ENCODE peak calls at places on chromosomes 4 and X, in nine cellular contexts. Y, E, L, I, S, A, U, V and O are unnamed samples. For H3K9me3 and H3K27me3, the result is how much of the 10 kb centered on the place peaks cover.

GRCh38 chr4:23718435-23718834 is 171.4 kb downstream of the PPARGC1A start:
- DNase-seq in I (no peak), V (no peak), Y (no peak), S (no peak), L (no peak), A (no peak), U (no peak), E (no peak), O (no peak)

GRCh38 chr4:107893171-107894137 is 37.9 kb upstream of the CYP2U1 start:
- DNase-seq in V (no peak), L (no peak), I (peak), S (no peak), U (no peak), E (no peak), A (no peak), Y (peak), O (no peak)

GRCh38 chr4:68152411-68152810 is 22.7 kb upstream of the TMPRSS11F start:
- DNase-seq in Y (peak), L (no peak), S (no peak), U (no peak), I (no peak), A (no peak), E (no peak), V (no peak), O (no peak)

GRCh38 chrX:136816970-136817369 is 36.2 kb upstream of the ARHGEF6 start:
- DNase-seq in U (no peak), I (peak), V (peak), L (no peak), S (peak), E (no peak), Y (no peak), A (no peak), O (no peak)

GRCh38 chr4:108081251-108081650 is 87.5 kb downstream of the LEF1 start:
- DNase-seq in Y (no peak), A (no peak), U (no peak), V (no peak), I (no peak), L (no peak), S (no peak), E (no peak), O (no peak)

GRCh38 chr4:177163532-177163931 is 146.1 kb upstream of the NEIL3 start:
- DNase-seq in U (no peak), Y (peak), E (no peak), S (no peak), A (no peak), I (no peak), L (no peak), V (no peak), O (no peak)

GRCh38 chr4:113882668-113883067 is 96.8 kb downstream of the ARSJ start:
- DNase-seq in L (no peak), I (peak), V (no peak), E (no peak), A (no peak), U (no peak), Y (no peak), S (peak), O (no peak)

GRCh38 chr4:96519291-96519690 is 679.4 kb downstream of the PDHA2 start:
- DNase-seq in L (no peak), S (no peak), E (no peak), V (no peak), U (no peak), I (no peak), A (no peak), Y (no peak), O (no peak)

GRCh38 chrX:69082753-69083150 is 82.5 kb downstream of the PJA1 start:
- DNase-seq in L (no peak), A (no peak), Y (no peak), E (no peak), S (no peak), I (no peak), U (no peak), V (no peak), O (no peak)

GRCh38 chrX:106039920-106040319 is 1.4 kb upstream of the SERPINA7 start:
- DNase-seq in S (peak), U (no peak), V (no peak), E (no peak), L (no peak), Y (peak), I (no peak), A (no peak), O (no peak)

GRCh38 chrX:14923761-14924160 is 50.5 kb downstream of the MOSPD2 start:
- DNase-seq in I (no peak), S (no peak), U (no peak), V (no peak), Y (peak), L (no peak), E (no peak), A (no peak), O (no peak)

GRCh38 chr4:150297861-150298474 is 219.7 kb downstream of the DCLK2 start:
- DNase-seq in I (peak), L (no peak), U (peak), S (peak), A (no peak), E (peak), Y (peak), V (no peak), O (no peak)

GRCh38 chrX:134469481-134469880 is 9.5 kb downstream of the HPRT1 start:
- DNase-seq in Y (peak), I (peak), S (peak), E (no peak), L (no peak), A (no peak), U (no peak), V (no peak), O (no peak)

GRCh38 chr4:73780834-73781233 is 40.5 kb downstream of the CXCL8 start:
- DNase-seq in E (no peak), I (no peak), S (no peak), L (no peak), U (no peak), A (no peak), Y (no peak), V (no peak), O (no peak)

GRCh38 chrX:16559206-16559619 is 90.7 kb upstream of the S100G start:
- DNase-seq in V (no peak), S (peak), L (no peak), A (no peak), Y (no peak), E (no peak), U (no peak), I (peak), O (no peak)

GRCh38 chrX:49186125-49187027 is at the start of gene PRICKLE3:
- DNase-seq in V (no peak), L (peak), E (no peak), A (peak), S (peak), Y (peak), U (peak), I (peak), O (no peak)

GRCh38 chrX:136529795-136530194 is 2.2 kb upstream of the VGLL1 start:
- DNase-seq in U (no peak), I (no peak), L (no peak), Y (no peak), E (no peak), S (no peak), A (no peak), V (no peak), O (no peak)

GRCh38 chrX:43949669-43950068 is 23.5 kb downstream of the NDP start:
- DNase-seq in E (no peak), Y (no peak), A (peak), S (peak), V (no peak), U (no peak), L (peak), I (no peak), O (no peak)

GRCh38 chrX:40950546-40950945 is 134.7 kb upstream of the USP9X start:
- DNase-seq in A (no peak), E (no peak), I (no peak), S (no peak), L (no peak), U (no peak), V (no peak), Y (no peak), O (no peak)

GRCh38 chr4:79831701-79832514 is 241.1 kb downstream of the ANTXR2 start:
- DNase-seq in V (no peak), L (no peak), E (no peak), U (no peak), S (no peak), A (no peak), Y (no peak), I (no peak), O (no peak)

GRCh38 chr4:83255584-83255983 is 29.0 kb downstream of the COQ2 start:
- DNase-seq in I (peak), Y (no peak), E (no peak), L (no peak), S (peak), V (peak), A (no peak), U (no peak), O (no peak)

GRCh38 chr4:1285790-1286553 is 3.7 kb upstream of the MAEA start:
- DNase-seq in E (no peak), A (no peak), Y (no peak), S (no peak), L (no peak), U (no peak), V (no peak), I (peak), O (no peak)

GRCh38 chrX:115013705-115014104 is 3.7 kb downstream of the IL13RA2 start:
- DNase-seq in U (no peak), A (no peak), S (peak), E (no peak), L (no peak), I (peak), Y (peak), V (no peak), O (no peak)

DNA sequence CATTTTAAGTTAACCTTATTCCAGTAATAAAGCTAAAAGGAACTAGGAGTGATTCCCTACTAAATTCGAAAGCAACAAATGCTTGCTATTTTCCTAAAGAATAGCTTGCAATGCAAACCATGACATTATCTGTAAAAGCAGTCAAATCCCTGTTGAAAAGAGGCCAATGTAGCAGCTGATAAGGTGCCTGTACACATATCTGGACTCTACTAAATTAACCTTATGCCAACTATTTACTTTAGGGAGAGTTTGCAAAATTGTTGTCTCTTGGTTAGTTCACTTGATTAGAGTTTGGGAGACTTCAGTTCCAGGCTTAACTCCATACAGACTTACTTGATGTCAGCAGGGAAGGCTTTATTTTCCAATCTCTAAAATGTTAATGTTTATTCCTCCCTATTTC is 6.0 kb downstream of the IL13RA2 start:
- DNase-seq in I (no peak), U (no peak), V (no peak), A (no peak), S (no peak), E (no peak), Y (no peak), L (no peak), O (no peak)
- H3K9me3 ChIP-seq in I (under half), U (under half), V (under half), A (under half), S (under half), E (under half), Y (under half), L (under half), O (under half)

DNA sequence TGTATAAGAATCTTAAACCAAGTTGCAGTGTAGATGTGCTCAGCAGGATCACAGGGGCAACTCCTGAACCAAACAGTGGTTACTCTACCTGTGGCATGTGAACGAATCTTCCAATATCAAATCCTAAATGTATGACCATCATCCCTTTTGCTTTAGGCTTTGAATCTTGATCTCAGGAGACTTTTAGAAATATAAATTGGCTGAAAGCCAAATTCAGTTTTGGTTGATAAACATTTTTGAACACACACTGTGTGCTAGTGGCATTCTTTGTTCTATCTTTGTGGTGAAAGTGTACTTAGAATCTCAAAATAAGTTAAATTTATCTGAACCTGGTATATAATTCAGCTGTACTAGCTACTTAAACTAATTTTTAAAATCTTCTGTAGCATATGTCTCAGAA is 4.6 kb upstream of the ARHGAP6 start:
- DNase-seq in V (no peak), U (no peak), E (no peak), L (no peak), A (no peak), I (no peak), Y (no peak), S (no peak), O (no peak)
- H3K27me3 ChIP-seq in V (under half), U (under half), E (under half), L (under half), A (under half), I (under half), Y (under half), S (under half), O (under half)

GRCh38 chrX:154525606-154526490 is 9.8 kb upstream of the FAM3A start:
- DNase-seq in U (peak), L (no peak), A (no peak), V (no peak), I (no peak), S (no peak), Y (no peak), E (no peak), O (no peak)

GRCh38 chrX:154530286-154530685 is 14.3 kb upstream of the FAM3A start:
- DNase-seq in Y (no peak), A (no peak), S (no peak), L (no peak), U (no peak), E (no peak), I (no peak), V (no peak), O (no peak)

GRCh38 chrX:154531626-154532025 is 15.0 kb downstream of the G6PD start:
- DNase-seq in S (peak), I (peak), L (no peak), U (no peak), E (no peak), A (no peak), V (no peak), Y (no peak), O (no peak)

GRCh38 chrX:154529206-154529612 is 13.2 kb upstream of the FAM3A start:
- DNase-seq in L (no peak), S (no peak), U (no peak), A (no peak), V (no peak), Y (no peak), E (no peak), I (peak), O (no peak)

DNA sequence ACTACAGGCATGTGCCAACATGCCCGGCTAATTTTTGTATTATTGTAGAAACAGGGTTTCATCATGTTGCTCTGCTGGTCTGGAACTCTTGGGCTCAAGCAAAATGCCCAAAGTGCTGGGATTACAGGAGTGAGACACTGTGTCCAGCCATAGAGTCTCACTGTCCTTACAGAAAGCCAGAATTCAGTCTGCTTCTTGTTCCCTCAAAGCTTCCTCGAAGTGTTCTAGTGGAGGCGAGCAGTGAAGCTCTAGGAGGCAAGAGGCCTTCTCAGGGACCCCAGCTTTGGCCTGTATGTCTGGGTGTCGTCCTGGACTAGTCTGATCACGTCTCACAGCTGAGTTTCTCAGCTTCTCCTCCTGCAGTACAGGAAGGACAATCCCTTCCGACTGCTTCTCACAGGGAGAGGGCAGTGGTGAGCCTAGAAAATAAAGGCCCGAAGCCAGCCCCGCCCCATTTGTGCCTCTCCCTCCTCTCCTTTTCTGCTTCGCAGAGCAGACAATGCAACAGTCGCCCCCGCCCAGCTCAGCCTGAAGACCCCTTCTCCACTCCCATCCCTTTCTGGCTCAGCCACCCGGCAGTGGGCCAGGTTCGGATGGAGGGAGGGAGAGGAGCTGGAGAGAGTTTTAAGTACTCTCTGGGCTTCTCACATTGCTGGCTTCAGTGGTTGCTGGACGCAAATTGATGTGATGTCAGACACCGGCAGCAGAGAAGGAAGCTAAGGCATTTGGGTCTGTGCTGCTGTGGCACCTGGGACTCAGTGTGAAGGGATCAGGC is 11.1 kb upstream of the FAM3A start:
- DNase-seq in A (peak), E (peak), Y (peak), I (peak), U (peak), V (no peak), L (peak), S (peak), O (no peak)
- H3K4me3 ChIP-seq in A (no peak), E (no peak), Y (no peak), I (peak), U (no peak), V (peak), L (peak), S (no peak), O (no peak)

GRCh38 chrX:70346671-70347070 is 56.8 kb downstream of the KIF4A start:
- DNase-seq in A (no peak), E (no peak), U (no peak), Y (no peak), S (no peak), I (no peak), V (no peak), L (no peak), O (no peak)
- H3K9me3 ChIP-seq in A (under half), E (under half), U (under half), Y (under half), S (under half), I (under half), V (under half), L (under half), O (under half)

GRCh38 chr4:8891255-8891645 is 19.6 kb upstream of the HMX1 start:
- DNase-seq in I (no peak), U (no peak), V (no peak), A (no peak), S (no peak), E (no peak), Y (no peak), L (no peak), O (no peak)

GRCh38 chr4:8886625-8887406 is 15.2 kb upstream of the HMX1 start:
- DNase-seq in U (no peak), A (no peak), S (no peak), V (no peak), Y (no peak), L (no peak), E (no peak), I (no peak), O (no peak)

GRCh38 chr4:8892556-8893226 is 21.1 kb upstream of the HMX1 start:
- DNase-seq in S (no peak), E (no peak), L (no peak), A (no peak), I (no peak), U (no peak), Y (no peak), V (no peak), O (no peak)

GRCh38 chr4:8891646-8892555 is 20.3 kb upstream of the HMX1 start:
- DNase-seq in Y (no peak), A (no peak), I (no peak), U (no peak), S (no peak), V (no peak), L (no peak), E (no peak), O (no peak)

DNA sequence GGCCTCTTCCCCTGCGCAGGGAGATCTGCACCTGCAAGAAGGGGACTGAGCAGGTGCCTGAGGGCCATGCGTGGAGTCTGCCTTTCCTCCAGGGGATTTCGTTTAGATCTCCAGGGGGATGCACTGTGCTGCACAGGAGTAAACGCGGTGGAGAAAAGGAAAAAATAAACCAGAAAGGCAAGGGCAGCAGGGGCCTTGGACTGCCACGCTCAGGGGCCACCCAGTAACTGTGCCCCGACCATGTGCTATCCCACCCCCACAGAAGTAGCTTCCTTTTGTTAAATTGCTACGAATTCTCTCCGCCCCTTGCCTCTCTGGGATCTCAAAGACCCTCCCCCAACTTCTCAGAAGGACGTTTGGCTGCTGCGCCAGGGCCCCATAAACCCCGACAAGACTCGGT is 17.2 kb upstream of the HMX1 start:
- DNase-seq in U (no peak), V (no peak), S (no peak), Y (no peak), I (no peak), A (no peak), L (no peak), E (no peak), O (no peak)
- H3K27me3 ChIP-seq in U (under half), V (under half), S (under half), Y (under half), I (under half), A (half or more), L (under half), E (under half), O (half or more)

DNA sequence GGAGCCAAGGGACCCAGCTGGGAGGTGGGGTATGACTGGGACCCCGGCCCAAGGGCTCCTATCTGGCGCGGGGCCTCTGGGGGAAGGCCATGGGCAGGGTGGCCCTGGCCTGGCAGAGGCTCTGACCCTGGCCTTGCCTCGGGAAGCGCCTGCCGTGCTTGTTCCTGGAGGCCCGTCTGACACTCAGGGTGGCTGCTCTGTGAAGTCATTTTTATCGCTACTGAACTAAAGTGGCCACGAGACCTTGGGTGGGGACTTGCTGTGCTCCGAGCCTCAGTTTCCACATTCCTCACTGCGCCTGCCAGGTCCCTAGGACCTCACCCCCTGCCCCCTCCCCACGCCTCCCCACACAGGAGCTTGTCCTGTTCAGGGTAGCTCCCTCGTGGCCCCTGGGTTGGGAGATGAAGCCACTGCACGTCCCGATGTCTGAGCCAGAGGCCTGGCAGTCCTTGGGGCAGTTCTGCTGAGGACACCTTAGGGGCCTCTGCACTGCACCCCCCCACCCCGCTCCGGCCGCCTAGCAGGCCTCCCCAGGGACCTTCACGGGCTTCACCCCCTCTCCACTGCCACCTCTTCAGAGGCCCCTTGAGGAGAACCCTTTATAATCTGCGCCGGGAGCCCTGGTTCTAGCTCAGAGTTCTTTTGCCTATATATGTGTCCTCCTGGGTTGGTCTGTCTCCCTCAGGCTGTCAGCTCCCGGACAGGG is 639 bp upstream of the SORCS2 start:
- DNase-seq in E (no peak), I (no peak), S (no peak), A (no peak), V (no peak), U (no peak), L (no peak), Y (no peak), O (no peak)
- H3K4me3 ChIP-seq in E (no peak), I (no peak), S (peak), A (no peak), V (peak), U (no peak), L (peak), Y (no peak), O (peak)